ENCODE peak calls at places on chromosomes 13 and 19, in five cellular contexts. M is GM10248, X is caudate nucleus, T is K562, Z is LHCN-M2. F is an unnamed sample.
A peak's percentile ranks its signal among the peaks of the same experiment; 100 is the strongest.

GRCh38 chr13:110398564-110399507 is 91.8 kb downstream of the COL4A2 start:
- DNase-seq in M (no peak), X (no peak), T (no peak), Z (no peak), F (peak; percentile 28)

GRCh38 chr19:29040291-29040690 is 172.7 kb downstream of the UQCRFS1 start:
- DNase-seq in M (no peak), X (no peak), T (no peak), Z (no peak), F (no peak)

GRCh38 chr13:35260316-35260715 is 216.2 kb downstream of the MAB21L1 start:
- DNase-seq in M (no peak), X (no peak), T (no peak), Z (no peak), F (no peak)

GRCh38 chr13:93771229-93771628 is 544.6 kb downstream of the GPC6 start:
- DNase-seq in M (no peak), X (no peak), T (no peak), Z (no peak), F (no peak)

GRCh38 chr13:102310691-102311432 is 91.0 kb downstream of the FGF14 start:
- DNase-seq in M (no peak), X (no peak), T (no peak), Z (no peak), F (no peak)

GRCh38 chr13:111385182-111385857 is 64.9 kb downstream of the TEX29 start:
- DNase-seq in M (no peak), X (no peak), T (no peak), Z (no peak), F (no peak)

GRCh38 chr19:14089662-14090508 is 666 bp downstream of the SAMD1 start:
- DNase-seq in M (peak; percentile 45), X (no peak), T (peak; percentile 71), Z (peak; percentile 59), F (peak; percentile 82)

GRCh38 chr13:60590775-60591174 is 193.8 kb downstream of the TDRD3 start:
- DNase-seq in M (no peak), X (no peak), T (no peak), Z (no peak), F (no peak)

GRCh38 chr19:6952956-6953355 is 65.6 kb downstream of the ADGRE1 start:
- DNase-seq in M (no peak), X (no peak), T (no peak), Z (no peak), F (no peak)

GRCh38 chr13:30376426-30377311 is 45.6 kb upstream of the UBE2L5 start:
- DNase-seq in M (peak; percentile 71), X (no peak), T (no peak), Z (no peak), F (peak; percentile 92)

F was measured in cardiac muscle cell.